ENCODE peak calls at places on chromosome 18, in four cellular contexts. R is endothelial cell of umbilical vein, U is Caki2, B is germinal center. Y is an unnamed sample.

GRCh38 chr18:23227729-23228075 is 92.4 kb downstream of the CABLES1 start:
- DNase-seq in R (no peak), U (no peak), B (no peak), Y (peak)

GRCh38 chr18:4908239-4908638 is 288.8 kb downstream of the AKAIN1 start:
- DNase-seq in R (no peak), U (no peak), B (no peak), Y (no peak)

GRCh38 chr18:74230922-74231714 is 60.6 kb downstream of the CYB5A start:
- DNase-seq in R (no peak), U (no peak), B (no peak), Y (no peak)

GRCh38 chr18:58216071-58216471 is 172.0 kb downstream of the NEDD4L start:
- DNase-seq in R (no peak), U (no peak), B (no peak), Y (peak)

GRCh38 chr18:11981383-11981632 is at the start of gene IMPA2:
- DNase-seq in R (no peak), U (no peak), B (no peak), Y (no peak)

GRCh38 chr18:10094154-10094553 is 180.3 kb downstream of the VAPA start:
- DNase-seq in R (no peak), U (no peak), B (no peak), Y (peak)

GRCh38 chr18:36195427-36196122 is 8.3 kb downstream of the MOCOS start:
- DNase-seq in R (no peak), U (no peak), B (no peak), Y (no peak)

GRCh38 chr18:10122116-10122515 is 208.3 kb downstream of the VAPA start:
- DNase-seq in R (no peak), U (no peak), B (no peak), Y (peak)

GRCh38 chr18:21047116-21047515 is 64.5 kb downstream of the ROCK1 start:
- DNase-seq in R (no peak), U (no peak), B (no peak), Y (no peak)

GRCh38 chr18:35099911-35100310 is 58.7 kb downstream of the MAPRE2 start:
- DNase-seq in R (no peak), U (no peak), B (no peak), Y (peak)

GRCh38 chr18:79637181-79637920 is 42.3 kb upstream of the CTDP1 start:
- DNase-seq in R (no peak), U (no peak), B (no peak), Y (no peak)

GRCh38 chr18:13233746-13234527 is 15.4 kb downstream of the LDLRAD4 start:
- DNase-seq in R (no peak), U (no peak), B (no peak), Y (no peak)

GRCh38 chr18:58231930-58232329 is 187.9 kb downstream of the NEDD4L start:
- DNase-seq in R (peak), U (peak), B (peak), Y (no peak)

GRCh38 chr18:2413352-2413751 is 158.0 kb downstream of the METTL4 start:
- DNase-seq in R (no peak), U (no peak), B (no peak), Y (no peak)

GRCh38 chr18:51188024-51188701 is 9.3 kb downstream of the MEX3C start:
- DNase-seq in R (no peak), U (no peak), B (no peak), Y (no peak)

GRCh38 chr18:36903215-36903928 is 74.4 kb downstream of the KIAA1328 start:
- DNase-seq in R (no peak), U (no peak), B (no peak), Y (no peak)

GRCh38 chr18:54775686-54776085 is 52.6 kb upstream of the RAB27B start:
- DNase-seq in R (peak), U (peak), B (no peak), Y (peak)

Y was measured in astrocyte.